ENCODE peak calls at places on chromosomes 7 and 10, in nine cellular contexts. F, Y, S, I, A, E, V, U and R are unnamed samples. For H3K9me3, the result is how much of the 10 kb centered on the place peaks cover.

GRCh38 chr10:100886946-100887345 is 25.8 kb upstream of the SLF2 start:
- DNase-seq in U (peak), A (peak), S (no peak), E (no peak), F (no peak), V (no peak), I (peak), Y (no peak), R (no peak)

GRCh38 chr10:22491931-22492615 is 146.8 kb downstream of the SPAG6 start:
- DNase-seq in A (no peak), Y (no peak), F (no peak), E (no peak), V (no peak), S (no peak), I (no peak), U (no peak), R (no peak)

GRCh38 chr10:97497572-97498075 is 598 bp downstream of the MMS19 start:
- DNase-seq in A (peak), U (peak), E (peak), S (peak), Y (peak), I (peak), V (peak), F (peak), R (peak)

GRCh38 chr7:30642789-30643188 is 39.5 kb downstream of the CRHR2 start:
- DNase-seq in V (no peak), Y (no peak), U (no peak), S (no peak), A (no peak), F (no peak), E (no peak), I (no peak), R (no peak)

GRCh38 chr7:88759216-88759955 is at the start of gene ZNF804B:
- DNase-seq in I (peak), S (no peak), A (peak), Y (no peak), V (no peak), F (no peak), U (no peak), E (peak), R (no peak)

GRCh38 chr7:40944981-40945585 is 757.8 kb downstream of the INHBA start:
- DNase-seq in Y (no peak), A (no peak), S (no peak), F (no peak), I (no peak), E (no peak), V (no peak), U (no peak), R (no peak)

GRCh38 chr10:5592070-5592469 is 67.3 kb downstream of the CALML3 start:
- DNase-seq in U (no peak), S (no peak), Y (no peak), F (no peak), V (no peak), A (no peak), I (no peak), E (peak), R (no peak)

GRCh38 chr7:20441886-20442505 is 111.3 kb downstream of the ITGB8 start:
- DNase-seq in Y (no peak), V (no peak), I (no peak), U (no peak), S (peak), F (no peak), A (no peak), E (no peak), R (no peak)

GRCh38 chr7:33719059-33719581 is 186.2 kb upstream of the BMPER start:
- DNase-seq in U (no peak), Y (no peak), F (no peak), V (no peak), A (peak), I (peak), E (peak), S (no peak), R (no peak)

GRCh38 chr7:117319211-117319610 is 3.6 kb downstream of the WNT2 start:
- DNase-seq in V (no peak), A (no peak), E (no peak), S (no peak), I (no peak), Y (no peak), U (no peak), F (no peak), R (no peak)

GRCh38 chr10:98363188-98363587 is 51.8 kb downstream of the PYROXD2 start:
- DNase-seq in A (no peak), V (peak), F (no peak), S (peak), I (no peak), E (no peak), U (no peak), Y (peak), R (no peak)

GRCh38 chr7:80770675-80771081 is 132.2 kb downstream of the CD36 start:
- DNase-seq in E (no peak), V (no peak), F (no peak), U (no peak), A (no peak), I (no peak), Y (no peak), S (no peak), R (no peak)

GRCh38 chr7:133313575-133313974 is 60.7 kb downstream of the EXOC4 start:
- DNase-seq in U (no peak), Y (no peak), V (no peak), E (no peak), I (no peak), F (no peak), A (no peak), S (no peak), R (no peak)

GRCh38 chr10:43939939-43940810 is 291.5 kb upstream of the ZNF32 start:
- DNase-seq in A (no peak), V (no peak), Y (no peak), U (no peak), E (no peak), S (no peak), F (no peak), I (no peak), R (no peak)

GRCh38 chr10:28890121-28890950 is 213.0 kb downstream of the BAMBI start:
- DNase-seq in E (no peak), F (no peak), S (no peak), Y (no peak), U (no peak), A (no peak), I (no peak), V (no peak), R (no peak)

GRCh38 chr7:77346441-77346840 is 69.7 kb downstream of the GSAP start:
- DNase-seq in F (no peak), E (no peak), Y (no peak), V (no peak), S (no peak), U (no peak), A (no peak), I (no peak), R (no peak)

GRCh38 chr10:132369636-132370185 is 27.3 kb upstream of the PWWP2B start:
- DNase-seq in A (no peak), S (no peak), Y (no peak), I (no peak), V (no peak), E (peak), F (no peak), U (no peak), R (no peak)

GRCh38 chr10:73039635-73040034 is 57.0 kb downstream of the P4HA1 start:
- DNase-seq in I (no peak), V (no peak), S (peak), A (no peak), F (no peak), E (no peak), U (no peak), Y (no peak), R (no peak)

GRCh38 chr10:86716466-86716865 is 40.0 kb upstream of the BMPR1A start:
- DNase-seq in S (no peak), U (no peak), V (no peak), F (no peak), E (peak), Y (no peak), I (no peak), A (no peak), R (no peak)

GRCh38 chr7:128688492-128688891 is 16.4 kb downstream of the GARIN1A start:
- DNase-seq in I (no peak), F (no peak), S (no peak), U (no peak), A (no peak), V (no peak), E (no peak), Y (no peak), R (no peak)

GRCh38 chr7:1667566-1668485 is 2.3 kb upstream of the ELFN1 start:
- DNase-seq in Y (no peak), E (peak), V (no peak), U (peak), S (no peak), F (no peak), A (no peak), I (peak), R (no peak)

GRCh38 chr7:29859491-29860180 is 53.3 kb downstream of the WIPF3 start:
- DNase-seq in I (no peak), V (no peak), S (no peak), Y (no peak), U (no peak), F (no peak), E (peak), A (peak), R (no peak)

GRCh38 chr7:51455513-51455912 is 138.9 kb upstream of the COBL start:
- DNase-seq in A (no peak), I (no peak), E (no peak), Y (no peak), F (no peak), U (no peak), V (no peak), S (no peak), R (no peak)

GRCh38 chr7:157855016-157855415 is 518.2 kb downstream of the DNAJB6 start:
- DNase-seq in U (no peak), S (no peak), F (no peak), A (no peak), I (no peak), E (no peak), Y (no peak), V (no peak), R (no peak)

GRCh38 chr7:157855452-157856213 is 518.8 kb downstream of the DNAJB6 start:
- DNase-seq in E (peak), F (no peak), I (no peak), U (no peak), S (no peak), V (no peak), Y (no peak), A (no peak), R (no peak)

GRCh38 chr7:157854066-157854891 is 517.5 kb downstream of the DNAJB6 start:
- DNase-seq in Y (no peak), S (no peak), E (peak), A (peak), F (no peak), U (no peak), I (peak), V (peak), R (no peak)

GRCh38 chr7:157853076-157853788 is 516.4 kb downstream of the DNAJB6 start:
- DNase-seq in V (no peak), U (no peak), E (peak), A (no peak), S (no peak), I (no peak), F (no peak), Y (no peak), R (no peak)

DNA sequence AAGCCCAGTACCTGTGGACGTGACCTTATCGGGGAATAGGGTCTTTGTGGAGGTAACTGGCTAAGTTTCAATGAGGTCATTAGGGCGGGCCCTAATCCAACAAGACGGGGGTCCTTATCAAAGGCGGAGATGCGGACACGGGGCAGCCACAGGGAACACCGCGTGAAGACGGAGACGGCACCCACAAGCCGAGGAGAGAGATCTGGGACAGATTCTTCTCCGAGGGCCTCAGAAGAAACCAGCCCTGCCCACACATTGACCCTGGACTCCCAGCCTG is 516.9 kb downstream of the DNAJB6 start:
- DNase-seq in Y (no peak), U (no peak), S (no peak), A (no peak), V (no peak), F (no peak), E (no peak), I (no peak), R (no peak)
- H3K9me3 ChIP-seq in Y (under half), U (under half), S (under half), A (under half), V (under half), F (under half), E (under half), I (under half), R (under half)

DNA sequence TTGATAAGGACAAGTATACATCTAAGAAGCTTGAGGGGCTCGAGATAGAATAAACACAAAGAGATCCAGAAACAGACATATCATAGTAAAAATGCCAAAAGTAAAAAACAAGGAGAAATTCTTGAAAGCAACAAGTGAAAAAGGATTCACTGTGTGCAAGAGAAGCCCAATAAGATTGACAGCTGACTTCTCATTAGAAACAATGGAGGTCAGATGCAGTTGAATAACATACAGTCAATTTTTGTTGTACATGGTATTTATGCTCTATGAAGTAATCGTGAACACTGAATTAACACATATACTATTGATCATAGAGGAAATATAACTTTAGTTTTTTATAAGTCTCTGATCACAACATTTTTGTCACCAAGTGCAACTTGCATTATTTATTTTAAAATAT is 982.8 kb upstream of the SORCS1 start:
- DNase-seq in V (no peak), S (no peak), A (no peak), Y (no peak), I (no peak), E (no peak), U (no peak), F (no peak), R (no peak)
- H3K9me3 ChIP-seq in V (under half), S (under half), A (under half), Y (under half), I (under half), E (under half), U (under half), F (under half), R (under half)

GRCh38 chr10:94024407-94024806 is 30.7 kb downstream of the PLCE1 start:
- DNase-seq in V (no peak), Y (no peak), S (no peak), E (no peak), A (no peak), F (no peak), U (no peak), I (no peak), R (no peak)

GRCh38 chr10:94027197-94027596 is 33.5 kb downstream of the PLCE1 start:
- DNase-seq in S (peak), E (no peak), I (no peak), U (no peak), Y (no peak), V (no peak), F (no peak), A (no peak), R (no peak)

DNA sequence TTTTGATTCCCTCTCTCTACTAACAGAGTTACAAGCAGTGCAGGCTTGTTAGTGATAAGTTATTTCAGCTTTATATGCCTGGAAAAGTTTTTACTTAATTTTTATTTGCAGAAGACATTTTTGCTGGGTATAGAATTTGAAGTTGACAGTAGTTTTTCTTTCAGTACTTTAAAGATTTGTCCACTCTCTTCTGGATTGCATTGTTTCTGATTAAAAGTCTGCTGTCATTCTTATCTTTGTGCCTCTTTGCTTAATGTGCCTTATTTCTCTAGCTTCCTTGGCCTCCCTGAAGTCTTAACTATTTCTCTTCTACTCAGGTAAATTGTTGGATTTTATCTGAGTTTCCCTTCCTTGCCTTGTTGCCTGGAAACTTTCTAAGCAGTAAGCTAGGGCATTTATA is 36.2 kb downstream of the PLCE1 start:
- DNase-seq in V (no peak), U (no peak), E (no peak), A (no peak), Y (no peak), S (no peak), I (no peak), F (no peak), R (no peak)
- H3K9me3 ChIP-seq in V (under half), U (under half), E (under half), A (under half), Y (under half), S (under half), I (under half), F (under half), R (under half)

GRCh38 chr7:159237022-159237421 is 92.4 kb upstream of the VIPR2 start:
- DNase-seq in E (no peak), S (no peak), U (no peak), I (no peak), F (no peak), Y (no peak), A (no peak), V (no peak), R (no peak)
- H3K9me3 ChIP-seq in E (under half), S (under half), U (under half), I (under half), F (under half), Y (under half), A (under half), V (under half), R (under half)

DNA sequence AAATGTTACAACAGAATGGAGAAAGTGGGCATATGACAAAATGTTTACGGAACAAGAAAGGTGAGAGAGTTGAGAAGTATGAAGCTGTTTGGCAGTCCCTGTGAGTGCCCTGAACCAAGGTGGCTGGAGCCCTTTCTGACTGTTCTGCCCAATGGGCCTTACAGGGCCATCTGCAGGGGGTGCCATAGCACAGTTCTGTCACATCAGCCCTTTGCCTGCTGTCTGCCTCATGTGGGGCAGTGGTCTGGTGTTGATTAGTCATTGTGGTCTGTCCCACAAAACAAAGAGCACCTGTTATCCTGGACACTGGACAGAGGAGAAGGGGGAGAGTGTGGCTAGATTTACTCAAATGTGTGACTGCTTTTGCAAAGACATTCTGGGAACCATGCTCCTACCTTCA is 51.5 kb upstream of the OSBPL3 start:
- DNase-seq in U (no peak), F (no peak), V (no peak), S (peak), Y (peak), I (no peak), E (no peak), A (no peak), R (no peak)
- H3K9me3 ChIP-seq in U (under half), F (under half), V (under half), S (under half), Y (under half), I (under half), E (under half), A (under half), R (under half)

DNA sequence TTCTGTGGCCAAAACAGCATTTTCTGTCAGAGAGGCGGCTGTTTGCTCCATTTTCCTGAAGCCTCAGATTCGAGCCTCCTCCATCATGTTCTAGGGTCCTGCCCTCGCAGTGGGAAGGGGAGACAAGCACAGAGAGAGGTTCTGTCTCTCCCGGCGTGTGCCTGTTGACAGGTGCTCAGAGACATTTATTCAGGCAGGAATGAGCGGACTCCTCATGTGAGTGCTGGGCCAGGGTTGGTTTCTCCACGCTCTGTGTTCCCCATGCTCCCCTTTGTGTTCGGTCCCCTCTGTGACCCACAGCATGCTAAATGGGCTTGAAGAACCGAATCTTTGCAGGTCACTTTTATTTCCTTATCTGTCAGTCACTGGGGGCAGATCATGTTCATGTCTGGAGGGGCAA is 374.6 kb downstream of the GLRX3 start:
- DNase-seq in A (no peak), F (no peak), E (no peak), V (no peak), Y (no peak), I (no peak), S (no peak), U (no peak), R (no peak)
- H3K9me3 ChIP-seq in A (under half), F (under half), E (under half), V (under half), Y (under half), I (under half), S (under half), U (under half), R (under half)

GRCh38 chr7:158075633-158076001 is 512.0 kb downstream of the PTPRN2 start:
- DNase-seq in I (peak), F (no peak), E (no peak), A (no peak), V (no peak), S (no peak), U (no peak), Y (no peak), R (no peak)
- H3K9me3 ChIP-seq in I (under half), F (under half), E (under half), A (under half), V (under half), S (under half), U (under half), Y (under half), R (under half)

GRCh38 chr7:64429232-64429631 is 115.5 kb downstream of the ZNF736 start:
- DNase-seq in U (no peak), S (no peak), F (no peak), A (no peak), E (no peak), I (no peak), Y (no peak), V (no peak), R (no peak)

GRCh38 chr7:64431838-64432237 is 118.1 kb downstream of the ZNF736 start:
- DNase-seq in V (no peak), S (no peak), Y (no peak), F (no peak), E (no peak), U (no peak), I (no peak), A (no peak), R (no peak)

GRCh38 chr7:64433590-64433989 is 119.8 kb downstream of the ZNF736 start:
- DNase-seq in Y (no peak), U (no peak), V (no peak), S (no peak), A (peak), I (no peak), E (no peak), F (no peak), R (no peak)
- H3K9me3 ChIP-seq in Y (under half), U (under half), V (under half), S (under half), A (under half), I (under half), E (under half), F (under half), R (under half)